ENCODE peak calls at places on chromosomes 5 and 9, in nine cellular contexts. One of them, this sample, is unnamed.

GRCh38 chr9:127397722-127398647 is 1.0 kb downstream of the SLC2A8 start:
- DNase-seq in NB4: no peak
- DNase-seq in upper lobe of left lung: peak; percentile 89
- DNase-seq in adrenal gland: peak; percentile 80
- DNase-seq in K562: peak; percentile 50
- DNase-seq in right lobe of liver: no peak
- DNase-seq in heart left ventricle: peak; percentile 60
- DNase-seq in A549: peak; percentile 60
- DNase-seq in IMR-90: peak; percentile 33
- DNase-seq in this sample: no peak

GRCh38 chr9:17402309-17402708 is 176.6 kb upstream of the SH3GL2 start:
- DNase-seq in K562: no peak
- DNase-seq in upper lobe of left lung: no peak
- DNase-seq in heart left ventricle: no peak
- DNase-seq in adrenal gland: no peak
- DNase-seq in IMR-90: peak; percentile 34
- DNase-seq in right lobe of liver: no peak
- DNase-seq in NB4: peak; percentile 84
- DNase-seq in A549: peak; percentile 19
- DNase-seq in this sample: no peak

GRCh38 chr5:134503937-134504437 is 21.5 kb upstream of the JADE2 start:
- DNase-seq in A549: no peak
- DNase-seq in heart left ventricle: no peak
- DNase-seq in adrenal gland: peak; percentile 47
- DNase-seq in K562: no peak
- DNase-seq in NB4: no peak
- DNase-seq in IMR-90: peak; percentile 60
- DNase-seq in upper lobe of left lung: no peak
- DNase-seq in right lobe of liver: no peak
- DNase-seq in this sample: no peak

GRCh38 chr5:142087920-142088679 is 20.5 kb upstream of the NDFIP1 start:
- DNase-seq in upper lobe of left lung: no peak
- DNase-seq in NB4: no peak
- DNase-seq in adrenal gland: no peak
- DNase-seq in A549: no peak
- DNase-seq in IMR-90: no peak
- DNase-seq in right lobe of liver: no peak
- DNase-seq in K562: no peak
- DNase-seq in heart left ventricle: no peak
- DNase-seq in this sample: no peak

GRCh38 chr9:99824378-99825157 is 2.9 kb downstream of the NR4A3 start:
- DNase-seq in heart left ventricle: peak; percentile 36
- DNase-seq in right lobe of liver: peak; percentile 61
- DNase-seq in upper lobe of left lung: peak; percentile 88
- DNase-seq in A549: no peak
- DNase-seq in K562: peak; percentile 30
- DNase-seq in NB4: peak; percentile 68
- DNase-seq in adrenal gland: no peak
- DNase-seq in IMR-90: no peak
- DNase-seq in this sample: peak; percentile 40

GRCh38 chr5:124927735-124928134 is 181.3 kb upstream of the ZNF608 start:
- DNase-seq in adrenal gland: no peak
- DNase-seq in NB4: no peak
- DNase-seq in IMR-90: peak; percentile 41
- DNase-seq in A549: no peak
- DNase-seq in heart left ventricle: no peak
- DNase-seq in upper lobe of left lung: no peak
- DNase-seq in right lobe of liver: no peak
- DNase-seq in K562: no peak
- DNase-seq in this sample: no peak

GRCh38 chr9:130939405-130939941 is 426 bp upstream of the FIBCD1 start:
- DNase-seq in NB4: peak; percentile 55
- DNase-seq in IMR-90: peak; percentile 11
- DNase-seq in upper lobe of left lung: no peak
- DNase-seq in K562: peak; percentile 62
- DNase-seq in heart left ventricle: no peak
- DNase-seq in right lobe of liver: no peak
- DNase-seq in A549: no peak
- DNase-seq in adrenal gland: no peak
- DNase-seq in this sample: no peak

GRCh38 chr9:132238026-132238972 is 76.4 kb downstream of the NTNG2 start:
- DNase-seq in upper lobe of left lung: no peak
- DNase-seq in NB4: no peak
- DNase-seq in adrenal gland: no peak
- DNase-seq in heart left ventricle: no peak
- DNase-seq in K562: no peak
- DNase-seq in A549: no peak
- DNase-seq in IMR-90: no peak
- DNase-seq in right lobe of liver: no peak
- DNase-seq in this sample: peak; percentile 89

GRCh38 chr5:58094031-58094430 is 365.9 kb downstream of the PLK2 start:
- DNase-seq in NB4: no peak
- DNase-seq in adrenal gland: no peak
- DNase-seq in right lobe of liver: no peak
- DNase-seq in IMR-90: peak; percentile 34
- DNase-seq in heart left ventricle: no peak
- DNase-seq in A549: peak; percentile 89
- DNase-seq in upper lobe of left lung: no peak
- DNase-seq in K562: no peak
- DNase-seq in this sample: no peak

GRCh38 chr5:141877478-141878185 is 578 bp downstream of the PCDH1 start:
- DNase-seq in heart left ventricle: no peak
- DNase-seq in IMR-90: no peak
- DNase-seq in upper lobe of left lung: peak; percentile 85
- DNase-seq in right lobe of liver: no peak
- DNase-seq in A549: peak; percentile 36
- DNase-seq in K562: peak; percentile 21
- DNase-seq in NB4: peak; percentile 25
- DNase-seq in adrenal gland: peak; percentile 58
- DNase-seq in this sample: no peak

GRCh38 chr5:80212171-80212667 is 43.6 kb downstream of the SERINC5 start:
- DNase-seq in K562: no peak
- DNase-seq in heart left ventricle: no peak
- DNase-seq in upper lobe of left lung: no peak
- DNase-seq in NB4: no peak
- DNase-seq in right lobe of liver: no peak
- DNase-seq in adrenal gland: no peak
- DNase-seq in A549: no peak
- DNase-seq in IMR-90: no peak
- DNase-seq in this sample: no peak

GRCh38 chr5:16935271-16936149 is 578 bp downstream of the MYO10 start:
- DNase-seq in right lobe of liver: peak; percentile 59
- DNase-seq in adrenal gland: peak; percentile 62
- DNase-seq in heart left ventricle: peak; percentile 49
- DNase-seq in NB4: peak; percentile 11
- DNase-seq in IMR-90: no peak
- DNase-seq in A549: peak; percentile 39
- DNase-seq in K562: peak; percentile 11
- DNase-seq in upper lobe of left lung: peak; percentile 92
- DNase-seq in this sample: no peak

GRCh38 chr5:142015781-142016533 is 3.1 kb upstream of the GNPDA1 start:
- DNase-seq in IMR-90: peak; percentile 56
- DNase-seq in adrenal gland: no peak
- DNase-seq in NB4: peak; percentile 81
- DNase-seq in K562: no peak
- DNase-seq in A549: no peak
- DNase-seq in upper lobe of left lung: no peak
- DNase-seq in right lobe of liver: no peak
- DNase-seq in heart left ventricle: peak; percentile 29
- DNase-seq in this sample: peak; percentile 41

GRCh38 chr5:43926923-43927322 is 323.9 kb downstream of the NNT start:
- DNase-seq in upper lobe of left lung: no peak
- DNase-seq in right lobe of liver: no peak
- DNase-seq in heart left ventricle: no peak
- DNase-seq in NB4: no peak
- DNase-seq in adrenal gland: no peak
- DNase-seq in IMR-90: no peak
- DNase-seq in K562: no peak
- DNase-seq in A549: no peak
- DNase-seq in this sample: no peak

GRCh38 chr9:106648799-106649198 is 214.2 kb upstream of the ZNF462 start:
- DNase-seq in K562: no peak
- DNase-seq in A549: no peak
- DNase-seq in heart left ventricle: no peak
- DNase-seq in right lobe of liver: no peak
- DNase-seq in adrenal gland: no peak
- DNase-seq in IMR-90: peak; percentile 13
- DNase-seq in NB4: no peak
- DNase-seq in upper lobe of left lung: no peak
- DNase-seq in this sample: no peak

GRCh38 chr9:34204011-34204635 is 25.3 kb downstream of the UBAP1 start:
- DNase-seq in K562: no peak
- DNase-seq in heart left ventricle: no peak
- DNase-seq in right lobe of liver: no peak
- DNase-seq in IMR-90: no peak
- DNase-seq in adrenal gland: no peak
- DNase-seq in A549: peak; percentile 29
- DNase-seq in NB4: no peak
- DNase-seq in upper lobe of left lung: no peak
- DNase-seq in this sample: no peak

GRCh38 chr5:56480305-56481146 is 247.4 kb upstream of the ANKRD55 start:
- DNase-seq in A549: no peak
- DNase-seq in K562: no peak
- DNase-seq in IMR-90: peak; percentile 84
- DNase-seq in right lobe of liver: peak; percentile 61
- DNase-seq in NB4: peak; percentile 20
- DNase-seq in adrenal gland: peak; percentile 79
- DNase-seq in heart left ventricle: peak; percentile 84
- DNase-seq in upper lobe of left lung: peak; percentile 90
- DNase-seq in this sample: peak; percentile 32

GRCh38 chr9:123343428-123344272 is 12.3 kb upstream of the CRB2 start:
- DNase-seq in A549: no peak
- DNase-seq in IMR-90: no peak
- DNase-seq in heart left ventricle: no peak
- DNase-seq in K562: peak; percentile 84
- DNase-seq in NB4: peak; percentile 37
- DNase-seq in right lobe of liver: no peak
- DNase-seq in upper lobe of left lung: no peak
- DNase-seq in adrenal gland: no peak
- DNase-seq in this sample: no peak
- TF ChIP-seq POLR2A in A549: no peak
- TF ChIP-seq POLR2A in IMR-90: no peak
- TF ChIP-seq POLR2A in heart left ventricle: no peak
- TF ChIP-seq POLR2A in K562: peak; percentile 62
- TF ChIP-seq POLR2A in NB4: no peak
- TF ChIP-seq POLR2A in right lobe of liver: no peak
- TF ChIP-seq POLR2A in upper lobe of left lung: no peak
- TF ChIP-seq POLR2A in adrenal gland: no peak
- TF ChIP-seq POLR2A in this sample: no peak

DNA sequence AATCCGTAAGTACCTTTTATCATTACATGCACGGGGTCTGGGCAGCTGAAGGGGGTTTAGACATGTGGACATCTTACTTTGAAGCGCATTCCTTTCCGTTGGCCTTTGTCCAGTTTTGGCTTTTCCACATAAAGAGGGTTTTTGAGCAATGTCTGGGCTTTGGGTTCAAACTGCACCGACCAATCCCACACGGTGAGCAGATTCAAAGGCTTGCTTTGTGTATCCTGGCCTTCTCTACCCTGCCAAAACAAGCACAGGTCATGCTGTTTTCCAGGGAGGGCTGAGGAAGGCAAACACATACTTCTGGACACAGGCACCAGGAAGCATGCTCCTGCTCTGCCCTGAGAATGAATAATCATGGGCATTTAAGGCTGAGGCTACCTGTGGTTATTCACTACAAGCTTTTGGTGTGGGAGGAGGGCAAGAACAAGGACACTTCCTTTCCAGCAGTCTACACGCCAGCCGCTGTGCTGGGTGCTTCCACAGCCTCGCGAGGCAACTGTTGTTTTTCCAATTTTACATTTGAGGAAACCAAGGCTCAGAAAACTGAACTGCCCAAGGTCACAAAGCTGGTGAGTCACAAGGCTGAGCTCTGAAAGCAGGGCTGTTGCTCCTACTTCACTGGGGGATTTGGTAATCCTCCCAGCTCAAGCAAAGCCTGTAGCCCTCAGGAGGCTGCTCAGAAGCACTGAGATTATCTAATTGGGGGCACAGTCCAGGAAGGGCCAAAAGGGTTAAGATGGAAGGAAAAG is 59.8 kb upstream of the GOLPH3 start:
- DNase-seq in heart left ventricle: no peak
- DNase-seq in IMR-90: peak; percentile 69
- DNase-seq in K562: no peak
- DNase-seq in right lobe of liver: peak; percentile 78
- DNase-seq in adrenal gland: peak; percentile 76
- DNase-seq in NB4: peak; percentile 93
- DNase-seq in A549: peak; percentile 68
- DNase-seq in upper lobe of left lung: no peak
- DNase-seq in this sample: peak; percentile 33
- TF ChIP-seq POLR2A in heart left ventricle: no peak
- TF ChIP-seq POLR2A in IMR-90: no peak
- TF ChIP-seq POLR2A in K562: no peak
- TF ChIP-seq POLR2A in right lobe of liver: peak; percentile 60
- TF ChIP-seq POLR2A in adrenal gland: peak; percentile 33
- TF ChIP-seq POLR2A in NB4: no peak
- TF ChIP-seq POLR2A in A549: no peak
- TF ChIP-seq POLR2A in upper lobe of left lung: no peak
- TF ChIP-seq POLR2A in this sample: no peak

DNA sequence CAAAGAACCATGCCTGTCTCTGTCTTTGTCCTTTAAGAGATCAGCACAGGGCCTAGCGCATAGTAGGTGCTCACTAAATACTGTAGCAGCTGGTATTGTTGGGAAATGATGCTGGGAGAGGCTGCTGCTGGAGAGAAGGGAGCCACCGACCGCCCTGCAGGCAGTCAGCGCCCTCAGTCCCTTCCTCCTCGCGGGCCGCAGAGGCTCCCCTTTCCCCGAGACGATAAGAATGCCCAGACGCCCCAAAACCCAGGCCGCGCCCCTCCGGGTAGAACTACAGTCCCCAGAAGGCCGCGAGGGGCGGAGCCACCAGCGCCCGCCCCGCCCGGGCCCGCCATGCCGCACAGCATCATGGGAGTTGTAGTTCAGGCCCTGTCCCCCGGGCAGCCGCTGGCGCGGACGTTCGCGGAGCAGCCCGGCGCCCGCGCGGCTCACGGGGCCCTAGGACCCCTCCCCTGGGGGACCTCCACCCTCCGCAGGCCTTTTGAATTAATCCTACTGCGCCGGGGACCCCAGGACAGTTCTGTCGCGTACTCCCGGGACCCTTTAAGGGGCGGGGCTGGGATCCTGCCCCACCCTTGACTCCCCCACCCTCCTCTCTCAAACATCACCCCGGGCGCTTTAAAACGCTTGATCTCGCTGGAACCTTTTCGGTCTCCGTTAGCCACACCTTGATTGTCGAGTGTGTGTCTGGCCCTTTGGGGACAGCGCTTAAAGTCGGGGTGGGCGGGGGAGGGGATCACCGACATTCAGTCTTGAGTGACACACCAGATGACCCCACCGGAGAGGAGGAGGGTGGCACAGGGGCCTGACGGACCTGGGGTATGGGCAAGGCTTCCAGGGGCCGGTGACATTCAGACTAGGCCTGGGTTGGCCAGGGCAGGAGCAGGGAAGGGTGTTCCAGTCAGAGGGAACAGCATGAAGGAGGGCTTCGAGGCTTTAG is 24.8 kb upstream of the IER5L start:
- DNase-seq in heart left ventricle: peak; percentile 89
- DNase-seq in upper lobe of left lung: peak; percentile 97
- DNase-seq in IMR-90: peak; percentile 63
- DNase-seq in adrenal gland: peak; percentile 89
- DNase-seq in A549: peak; percentile 83
- DNase-seq in K562: peak; percentile 90
- DNase-seq in NB4: peak; percentile 65
- DNase-seq in right lobe of liver: peak; percentile 86
- DNase-seq in this sample: peak; percentile 51
- TF ChIP-seq POLR2A in heart left ventricle: no peak
- TF ChIP-seq POLR2A in upper lobe of left lung: no peak
- TF ChIP-seq POLR2A in IMR-90: peak; percentile 29
- TF ChIP-seq POLR2A in adrenal gland: peak; percentile 45
- TF ChIP-seq POLR2A in A549: peak; percentile 9
- TF ChIP-seq POLR2A in K562: no peak
- TF ChIP-seq POLR2A in NB4: no peak
- TF ChIP-seq POLR2A in right lobe of liver: peak; percentile 44
- TF ChIP-seq POLR2A in this sample: no peak

GRCh38 chr5:59587489-59588337 is 305.8 kb downstream of the PDE4D start:
- DNase-seq in heart left ventricle: peak; percentile 61
- DNase-seq in A549: peak; percentile 92
- DNase-seq in adrenal gland: peak; percentile 55
- DNase-seq in NB4: no peak
- DNase-seq in K562: no peak
- DNase-seq in right lobe of liver: peak; percentile 62
- DNase-seq in IMR-90: peak; percentile 52
- DNase-seq in upper lobe of left lung: peak; percentile 54
- DNase-seq in this sample: no peak
- TF ChIP-seq POLR2A in heart left ventricle: no peak
- TF ChIP-seq POLR2A in A549: peak; percentile 63
- TF ChIP-seq POLR2A in adrenal gland: no peak
- TF ChIP-seq POLR2A in NB4: no peak
- TF ChIP-seq POLR2A in K562: no peak
- TF ChIP-seq POLR2A in right lobe of liver: no peak
- TF ChIP-seq POLR2A in IMR-90: no peak
- TF ChIP-seq POLR2A in upper lobe of left lung: no peak
- TF ChIP-seq POLR2A in this sample: no peak